ENCODE peak calls at places on chromosomes 1 and 21, in five cellular contexts. S, M, C, X and E are unnamed samples.
A peak's percentile ranks its signal among the peaks of the same experiment; 100 is the strongest.

GRCh38 chr1:215054266-215054665 is 28.3 kb upstream of the KCNK2 start:
- DNase-seq in X (no peak), M (no peak), C (no peak), S (no peak), E (no peak)

GRCh38 chr1:214458541-214458940 is 92.9 kb downstream of the PTPN14 start:
- DNase-seq in X (no peak), S (no peak), C (no peak), M (no peak), E (no peak)

GRCh38 chr21:33393348-33393747 is 9.9 kb upstream of the IFNGR2 start:
- DNase-seq in C (no peak), X (no peak), S (no peak), M (no peak), E (no peak)

GRCh38 chr1:48677306-48678287 is 99.1 kb downstream of the BEND5 start:
- DNase-seq in X (no peak), S (peak; percentile 24), M (peak; percentile 60), C (no peak), E (no peak)

GRCh38 chr1:205047764-205048231 is 4.8 kb downstream of the CNTN2 start:
- DNase-seq in S (no peak), C (no peak), X (no peak), M (no peak), E (no peak)

GRCh38 chr21:43766734-43767497 is 9.2 kb downstream of the CSTB start:
- DNase-seq in M (no peak), C (no peak), S (no peak), X (no peak), E (no peak)

GRCh38 chr1:116679828-116680628 is 12.5 kb upstream of the IGSF3 start:
- DNase-seq in X (no peak), S (no peak), C (no peak), M (no peak), E (no peak)

GRCh38 chr1:59081795-59082194 is 215.1 kb upstream of the FGGY start:
- DNase-seq in M (no peak), X (no peak), C (no peak), S (no peak), E (no peak)

GRCh38 chr1:175192630-175193338 is at the start of gene KIAA0040:
- DNase-seq in M (peak; percentile 15), C (peak; percentile 43), X (peak; percentile 41), S (peak; percentile 60), E (peak; percentile 67)

GRCh38 chr1:86517336-86517735 is 29.5 kb upstream of the CLCA4 start:
- DNase-seq in S (no peak), M (no peak), X (no peak), C (no peak), E (no peak)

GRCh38 chr1:38958967-38959366 is 17.3 kb upstream of the RHBDL2 start:
- DNase-seq in C (no peak), M (no peak), X (no peak), S (no peak), E (no peak)

GRCh38 chr1:8015036-8015808 is 10.9 kb downstream of the ERRFI1 start:
- DNase-seq in S (peak; percentile 37), M (peak; percentile 24), C (peak; percentile 41), X (peak; percentile 42), E (no peak)

GRCh38 chr1:209130886-209131285 is 452.6 kb upstream of the CAMK1G start:
- DNase-seq in C (no peak), M (no peak), X (no peak), S (no peak), E (no peak)

GRCh38 chr1:91846007-91846620 is 39.8 kb downstream of the TGFBR3 start:
- DNase-seq in M (peak; percentile 99), C (no peak), X (no peak), S (no peak), E (no peak)

GRCh38 chr1:223285452-223285851 is 78.5 kb downstream of the SUSD4 start:
- DNase-seq in X (no peak), C (no peak), S (no peak), M (no peak), E (no peak)

GRCh38 chr1:77652179-77652745 is 30.2 kb downstream of the ZZZ3 start:
- DNase-seq in M (no peak), C (no peak), X (no peak), S (no peak), E (no peak)

GRCh38 chr1:233614173-233614742 is 352 bp downstream of the KCNK1 start:
- DNase-seq in S (no peak), C (no peak), M (peak; percentile 6), X (no peak), E (no peak)

GRCh38 chr1:209412566-209412965 is 170.9 kb upstream of the CAMK1G start:
- DNase-seq in M (no peak), C (no peak), X (no peak), S (no peak), E (no peak)

GRCh38 chr1:155909894-155910293 is 1.3 kb downstream of the RIT1 start:
- DNase-seq in M (no peak), X (no peak), S (no peak), C (no peak), E (no peak)

GRCh38 chr1:38474738-38475623 is 384.6 kb downstream of the RRAGC start:
- DNase-seq in S (peak; percentile 82), X (no peak), C (no peak), M (no peak), E (no peak)

GRCh38 chr1:233042834-233043233 is 92.4 kb downstream of the NTPCR start:
- DNase-seq in S (no peak), C (no peak), M (no peak), X (no peak), E (no peak)

GRCh38 chr1:212814989-212815388 is 23.3 kb downstream of the TATDN3 start:
- DNase-seq in M (no peak), X (no peak), S (no peak), C (no peak), E (no peak)

GRCh38 chr1:181779343-181779742 is 282.2 kb downstream of the ZNF648 start:
- DNase-seq in X (no peak), S (no peak), M (no peak), C (no peak), E (no peak)

GRCh38 chr21:9750341-9751086 is 770.9 kb upstream of the TPTE start:
- DNase-seq in C (no peak), X (no peak), S (no peak), M (no peak), E (peak; percentile 51)

GRCh38 chr1:48645883-48646282 is 130.8 kb downstream of the BEND5 start:
- DNase-seq in M (no peak), X (no peak), C (no peak), S (no peak), E (no peak)

GRCh38 chr1:48878191-48878940 is 101.7 kb upstream of the BEND5 start:
- DNase-seq in S (no peak), M (no peak), C (no peak), X (no peak), E (no peak)

GRCh38 chr1:180854456-180854855 is 58.2 kb upstream of the KIAA1614 start:
- DNase-seq in X (no peak), C (no peak), M (no peak), S (no peak), E (no peak)

GRCh38 chr1:1832820-1833219 is 54.5 kb upstream of the NADK start:
- DNase-seq in M (no peak), X (no peak), C (no peak), S (no peak), E (no peak)

GRCh38 chr1:46171872-46172271 is 3.0 kb upstream of the TSPAN1 start:
- DNase-seq in S (no peak), C (no peak), X (no peak), M (no peak), E (no peak)

GRCh38 chr1:40232444-40232843 is 15.3 kb upstream of the TMCO2 start:
- DNase-seq in M (peak; percentile 2), S (peak; percentile 40), C (peak; percentile 42), X (peak; percentile 62), E (no peak)

GRCh38 chr21:42187976-42188653 is 30.8 kb upstream of the ABCG1 start:
- DNase-seq in X (peak; percentile 73), S (peak; percentile 73), M (no peak), C (peak; percentile 88), E (peak; percentile 91)

GRCh38 chr1:155309423-155310021 is 856 bp downstream of the FDPS start:
- DNase-seq in M (peak; percentile 6), X (no peak), C (no peak), S (no peak), E (no peak)

GRCh38 chr21:44758141-44758561 is 43.5 kb downstream of the UBE2G2 start:
- DNase-seq in X (no peak), S (no peak), C (no peak), M (no peak), E (no peak)

GRCh38 chr1:145871994-145872411 is 13.1 kb upstream of the PIAS3 start:
- DNase-seq in S (peak; percentile 30), X (no peak), C (peak; percentile 20), M (no peak), E (no peak)